ENCODE peak calls at places on chromosomes 16 and 17, in eight cellular contexts. E is heart right ventricle; V is heart left ventricle; R is stimulated activated CD4-positive, alpha-beta T cell treated with anti-CD3 and anti-CD28 coated beads, Interleukin-15, amount 100 ng/mL, for 1 hour; F is NCI-H1092; S is GM12865; D is T-helper 17 cell; L is GOT3. Q is an unnamed sample.

GRCh38 chr17:74380086-74380958 is 13.0 kb downstream of the GPR142 start:
- DNase-seq in E (no peak), V (no peak), R (no peak), F (no peak), S (no peak), D (no peak), L (no peak), Q (no peak)

GRCh38 chr16:85072947-85073346 is 39.3 kb downstream of the CIBAR2 start:
- DNase-seq in E (peak), V (peak), R (no peak), F (no peak), S (no peak), D (no peak), L (peak), Q (no peak)

GRCh38 chr17:76631821-76632565 is 11.6 kb downstream of the ST6GALNAC1 start:
- DNase-seq in E (no peak), V (no peak), R (no peak), F (no peak), S (no peak), D (no peak), L (no peak), Q (no peak)

GRCh38 chr17:18992454-18993130 is 12.0 kb downstream of the FAM83G start:
- DNase-seq in E (no peak), V (no peak), R (no peak), F (no peak), S (peak), D (peak), L (no peak), Q (no peak)

GRCh38 chr16:73197598-73197997 is 149.7 kb upstream of the ZFHX3 start:
- DNase-seq in E (no peak), V (no peak), R (no peak), F (no peak), S (no peak), D (no peak), L (no peak), Q (no peak)

GRCh38 chr16:68792465-68793324 is 50.6 kb upstream of the TANGO6 start:
- DNase-seq in E (no peak), V (no peak), R (no peak), F (no peak), S (no peak), D (no peak), L (no peak), Q (no peak)

GRCh38 chr17:76934561-76935320 is 66.5 kb downstream of the MGAT5B start:
- DNase-seq in E (no peak), V (no peak), R (no peak), F (no peak), S (no peak), D (no peak), L (no peak), Q (no peak)

GRCh38 chr17:2418572-2418971 is 17.7 kb upstream of the MNT start:
- DNase-seq in E (no peak), V (no peak), R (no peak), F (no peak), S (no peak), D (no peak), L (no peak), Q (no peak)

GRCh38 chr17:13311301-13311700 is 290.4 kb downstream of the HS3ST3A1 start:
- DNase-seq in E (no peak), V (no peak), R (no peak), F (no peak), S (no peak), D (no peak), L (no peak), Q (no peak)

GRCh38 chr16:57619133-57619605 is 9.3 kb upstream of the ADGRG1 start:
- DNase-seq in E (no peak), V (no peak), R (no peak), F (no peak), S (no peak), D (no peak), L (no peak), Q (no peak)

GRCh38 chr17:77374170-77374936 is 233.6 kb downstream of the SEC14L1 start:
- DNase-seq in E (peak), V (peak), R (peak), F (peak), S (no peak), D (peak), L (no peak), Q (peak)

GRCh38 chr16:17101646-17102045 is 369.1 kb downstream of the XYLT1 start:
- DNase-seq in E (no peak), V (no peak), R (no peak), F (no peak), S (peak), D (no peak), L (no peak), Q (no peak)

GRCh38 chr16:64047207-64047606 is 1074.7 kb downstream of the CDH11 start:
- DNase-seq in E (no peak), V (no peak), R (no peak), F (no peak), S (no peak), D (no peak), L (no peak), Q (no peak)

GRCh38 chr17:58235821-58236220 is 2.6 kb upstream of the LPO start:
- DNase-seq in E (no peak), V (no peak), R (no peak), F (no peak), S (no peak), D (no peak), L (no peak), Q (no peak)

GRCh38 chr16:12265168-12265567 is 288.6 kb downstream of the SNX29 start:
- DNase-seq in E (no peak), V (no peak), R (no peak), F (no peak), S (no peak), D (no peak), L (no peak), Q (no peak)

GRCh38 chr16:15976225-15976812 is 26.9 kb downstream of the ABCC1 start:
- DNase-seq in E (no peak), V (no peak), R (no peak), F (no peak), S (no peak), D (no peak), L (no peak), Q (no peak)